ENCODE peak calls at places on chromosomes 11 and 22, in seven cellular contexts. R is A549, Y is endothelial cell, X is kidney, M is HFFc6, L is AG04449, A is left ventricle myocardium inferior. C is an unnamed sample.

GRCh38 chr11:67274768-67275605 is 8.7 kb downstream of the GRK2 start:
- DNase-seq in R (no peak), Y (no peak), X (peak), M (no peak), L (no peak), A (peak), C (no peak)

GRCh38 chr11:29448246-29448877 is 568.5 kb downstream of the KCNA4 start:
- DNase-seq in R (peak), Y (peak), X (no peak), M (peak), L (no peak), A (no peak), C (no peak)

GRCh38 chr11:74695705-74696280 is 35.4 kb downstream of the CHRDL2 start:
- DNase-seq in R (no peak), Y (no peak), X (no peak), M (no peak), L (no peak), A (no peak), C (no peak)

GRCh38 chr11:2914475-2915195 is 14.6 kb downstream of the PHLDA2 start:
- DNase-seq in R (no peak), Y (no peak), X (peak), M (no peak), L (no peak), A (peak), C (no peak)

GRCh38 chr22:20469110-20469855 is 26.3 kb downstream of the KLHL22 start:
- DNase-seq in R (no peak), Y (no peak), X (peak), M (no peak), L (no peak), A (no peak), C (no peak)

GRCh38 chr11:2474059-2474901 is 29.5 kb downstream of the KCNQ1 start:
- DNase-seq in R (no peak), Y (no peak), X (no peak), M (no peak), L (no peak), A (peak), C (no peak)

GRCh38 chr22:32723632-32724031 is 77.9 kb upstream of the TIMP3 start:
- DNase-seq in R (no peak), Y (no peak), X (peak), M (peak), L (peak), A (peak), C (peak)

GRCh38 chr11:18375941-18376340 is 18.4 kb upstream of the LDHA start:
- DNase-seq in R (no peak), Y (no peak), X (no peak), M (no peak), L (no peak), A (no peak), C (no peak)

DNA sequence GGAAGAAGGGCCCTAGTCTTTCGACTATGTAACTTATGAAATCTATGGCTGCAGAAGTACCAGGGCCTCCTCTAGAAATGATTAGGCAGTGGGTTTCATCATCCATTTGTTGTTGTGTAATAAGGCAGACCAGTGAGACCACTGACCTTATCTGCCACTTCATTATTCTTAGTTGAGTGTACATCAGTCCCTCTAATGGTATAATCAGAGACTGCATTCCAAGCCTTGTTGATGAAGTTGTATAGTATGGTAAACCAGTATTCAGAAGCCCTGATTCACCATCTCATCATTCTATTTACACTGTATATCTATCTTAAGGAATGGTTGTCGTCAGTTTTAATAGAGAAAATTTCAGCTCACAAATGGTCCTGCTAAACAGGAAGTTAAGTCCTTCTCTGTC is 32.2 kb upstream of the GRIA4 start:
- DNase-seq in R (no peak), Y (no peak), X (no peak), M (no peak), L (no peak), A (no peak), C (no peak)
- TF ChIP-seq CTCF in R (no peak), Y (peak), X (no peak), M (peak), L (no peak), A (no peak), C (no peak)

GRCh38 chr11:64208796-64209562 is 2.5 kb downstream of the FERMT3 start:
- DNase-seq in R (no peak), Y (no peak), X (no peak), M (no peak), L (no peak), A (no peak), C (no peak)

GRCh38 chr11:64207247-64208085 is 945 bp downstream of the FERMT3 start:
- DNase-seq in R (no peak), Y (no peak), X (peak), M (peak), L (no peak), A (peak), C (no peak)

GRCh38 chr11:64208086-64208795 is 1.7 kb downstream of the FERMT3 start:
- DNase-seq in R (no peak), Y (no peak), X (peak), M (no peak), L (no peak), A (no peak), C (no peak)

GRCh38 chr11:64204464-64204989 is 2.0 kb upstream of the FERMT3 start:
- DNase-seq in R (peak), Y (peak), X (peak), M (peak), L (peak), A (peak), C (peak)

GRCh38 chr11:64206457-64207246 is at the start of gene FERMT3:
- DNase-seq in R (no peak), Y (no peak), X (peak), M (no peak), L (no peak), A (peak), C (no peak)
- TF ChIP-seq CTCF in R (no peak), Y (no peak), X (no peak), M (no peak), L (no peak), A (no peak), C (no peak)

GRCh38 chr11:61380914-61381313 is 11.5 kb upstream of the TMEM216 start:
- DNase-seq in R (no peak), Y (no peak), X (no peak), M (no peak), L (no peak), A (no peak), C (no peak)

GRCh38 chr11:61390161-61390560 is 2.2 kb upstream of the TMEM216 start:
- DNase-seq in R (no peak), Y (no peak), X (no peak), M (no peak), L (no peak), A (no peak), C (no peak)

GRCh38 chr11:61378713-61379313 is 13.6 kb upstream of the TMEM216 start:
- DNase-seq in R (peak), Y (no peak), X (no peak), M (peak), L (peak), A (no peak), C (peak)

GRCh38 chr11:61384271-61385242 is 7.8 kb upstream of the TMEM216 start:
- DNase-seq in R (peak), Y (peak), X (no peak), M (no peak), L (no peak), A (no peak), C (no peak)
- TF ChIP-seq CTCF in R (peak), Y (no peak), X (peak), M (no peak), L (peak), A (no peak), C (peak)

DNA sequence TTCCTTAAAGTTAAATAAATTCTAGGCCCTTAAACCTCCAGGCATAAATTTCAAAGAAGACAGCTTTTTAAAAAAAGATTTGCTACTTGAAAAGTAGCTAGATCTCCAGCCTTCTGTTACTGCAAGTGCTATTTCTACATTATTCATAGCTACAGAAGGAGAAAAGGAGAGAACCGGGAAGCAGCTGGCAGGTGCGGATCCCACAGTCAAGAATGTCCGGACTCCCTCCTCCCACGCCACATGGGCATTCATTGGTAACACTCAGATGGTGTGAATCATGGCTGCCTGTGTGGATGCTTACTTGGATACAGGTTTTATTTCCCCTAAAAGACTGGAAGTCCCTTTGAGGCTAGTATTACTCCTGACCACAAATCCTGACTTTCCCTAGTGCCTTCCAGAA is 39.5 kb upstream of the YPEL1 start:
- DNase-seq in R (no peak), Y (no peak), X (no peak), M (no peak), L (no peak), A (no peak), C (no peak)
- TF ChIP-seq CTCF in R (no peak), Y (no peak), X (no peak), M (no peak), L (no peak), A (no peak), C (no peak)

GRCh38 chr22:50060441-50061140 is 2.5 kb upstream of the TTLL8 start:
- DNase-seq in R (no peak), Y (no peak), X (peak), M (no peak), L (no peak), A (no peak), C (no peak)

GRCh38 chr22:50057868-50058311 is at the start of gene TTLL8:
- DNase-seq in R (no peak), Y (no peak), X (peak), M (no peak), L (no peak), A (no peak), C (no peak)

GRCh38 chr22:50058338-50059184 is 463 bp upstream of the TTLL8 start:
- DNase-seq in R (no peak), Y (no peak), X (peak), M (no peak), L (no peak), A (no peak), C (no peak)

GRCh38 chr22:50059881-50060262 is 1.8 kb upstream of the TTLL8 start:
- DNase-seq in R (no peak), Y (no peak), X (peak), M (no peak), L (no peak), A (no peak), C (no peak)

DNA sequence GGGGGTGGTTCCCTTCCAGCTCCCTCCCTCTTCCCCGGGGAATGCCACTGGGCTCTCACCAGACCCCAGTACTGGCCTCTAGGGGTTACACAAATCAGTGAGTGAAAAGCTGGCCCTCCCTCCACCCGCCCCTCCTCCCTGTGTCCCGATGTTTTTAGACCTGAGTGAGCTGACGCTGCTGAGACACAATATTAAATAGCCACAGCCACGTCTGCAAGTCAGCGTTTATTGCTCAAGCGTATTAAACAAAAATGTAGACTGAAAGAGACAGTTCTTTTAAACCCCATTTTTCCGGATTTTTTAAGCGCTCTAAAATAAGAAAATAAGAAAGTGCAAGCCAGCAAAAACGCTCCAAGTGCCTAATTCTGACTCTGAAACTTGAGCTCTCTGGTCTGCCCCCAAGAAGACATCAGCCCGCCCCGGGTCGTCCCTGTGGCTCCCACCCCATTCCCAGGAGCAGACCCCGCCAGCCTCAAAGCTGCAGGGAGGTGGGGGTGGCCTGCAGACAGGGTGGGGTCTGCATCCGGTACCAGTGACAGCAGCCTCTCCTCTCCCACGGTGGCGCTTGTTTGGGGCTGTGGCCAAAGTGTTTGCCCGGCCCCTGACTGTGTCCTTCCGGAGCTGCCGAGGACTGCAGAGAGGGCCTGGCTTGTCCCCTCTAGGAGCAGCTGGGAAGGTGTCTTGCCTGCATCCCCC is 1.2 kb upstream of the TTLL8 start:
- DNase-seq in R (peak), Y (peak), X (peak), M (no peak), L (no peak), A (no peak), C (no peak)
- TF ChIP-seq CTCF in R (no peak), Y (no peak), X (no peak), M (no peak), L (no peak), A (no peak), C (no peak)

DNA sequence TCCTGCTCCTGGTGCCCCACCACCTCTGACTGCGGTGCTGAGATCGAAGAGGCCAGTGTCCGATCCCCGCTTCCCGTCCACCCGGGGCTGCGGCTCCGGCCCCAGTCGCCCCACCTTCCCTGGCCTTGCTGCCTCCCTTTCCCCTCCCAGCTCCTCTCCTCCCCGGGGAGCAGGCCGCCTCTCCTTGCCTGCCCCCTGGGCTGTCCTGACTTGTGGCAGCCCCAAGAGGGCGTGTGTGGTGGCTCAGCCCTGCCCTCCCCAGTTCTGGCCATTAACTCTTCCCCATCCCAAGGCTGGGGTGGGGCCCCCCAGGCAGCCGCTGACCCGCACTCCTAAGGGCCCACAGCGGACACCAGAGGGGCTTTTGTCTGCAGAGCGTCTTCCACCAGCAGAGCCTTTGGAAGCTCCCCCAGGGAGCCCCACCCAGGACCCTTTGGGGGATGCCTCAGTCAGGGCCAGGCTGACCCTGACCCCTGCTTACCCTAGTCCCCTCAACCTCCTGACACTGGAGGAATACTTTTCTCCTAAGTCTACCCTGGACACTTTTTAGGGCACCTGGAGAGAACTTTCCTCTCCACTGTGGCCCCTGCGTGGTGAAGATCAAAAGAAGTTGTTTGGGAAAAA is 16.7 kb downstream of the RTN4RL2 start:
- DNase-seq in R (peak), Y (peak), X (peak), M (peak), L (no peak), A (no peak), C (no peak)
- TF ChIP-seq CTCF in R (peak), Y (peak), X (peak), M (peak), L (peak), A (peak), C (peak)

GRCh38 chr11:69598147-69598546 is 42.8 kb upstream of the CCND1 start:
- DNase-seq in R (peak), Y (no peak), X (no peak), M (no peak), L (no peak), A (no peak), C (no peak)
- TF ChIP-seq CTCF in R (peak), Y (no peak), X (no peak), M (peak), L (peak), A (peak), C (no peak)

GRCh38 chr11:12693485-12694181 is 19.4 kb downstream of the TEAD1 start:
- DNase-seq in R (peak), Y (peak), X (peak), M (peak), L (peak), A (peak), C (peak)
- TF ChIP-seq CTCF in R (no peak), Y (no peak), X (no peak), M (no peak), L (no peak), A (no peak), C (no peak)